ENCODE peak calls at places on chromosomes 4 and X, in nine cellular contexts. G is cardiac fibroblast, I is upper lobe of left lung, K is endodermal cell, C is smooth muscle cell of the brain vasculature, V is kidney tubule cell, E is occipital lobe, A is NCI-H1436, H is lower leg skin. N is an unnamed sample.

GRCh38 chrX:110758781-110759180 is 36.8 kb downstream of the CHRDL1 start:
- DNase-seq in G (no peak), I (no peak), K (no peak), C (no peak), V (peak), E (no peak), A (no peak), H (no peak), N (no peak)

GRCh38 chr4:88522702-88523324 is 763 bp downstream of the PYURF start:
- DNase-seq in G (peak), I (peak), K (peak), C (no peak), V (peak), E (no peak), A (no peak), H (peak), N (no peak)

GRCh38 chr4:169315530-169316306 is 45.0 kb upstream of the SH3RF1 start:
- DNase-seq in G (peak), I (no peak), K (no peak), C (peak), V (peak), E (no peak), A (peak), H (no peak), N (no peak)

GRCh38 chrX:111041018-111041462 is 55.0 kb upstream of the PAK3 start:
- DNase-seq in G (peak), I (no peak), K (no peak), C (peak), V (peak), E (no peak), A (no peak), H (no peak), N (no peak)

GRCh38 chr4:145482209-145483021 is 762 bp downstream of the SMAD1 start:
- DNase-seq in G (peak), I (peak), K (peak), C (peak), V (peak), E (peak), A (peak), H (peak), N (peak)

GRCh38 chrX:119618439-119618838 is 12.2 kb upstream of the NKRF start:
- DNase-seq in G (no peak), I (peak), K (no peak), C (no peak), V (no peak), E (no peak), A (no peak), H (no peak), N (no peak)

GRCh38 chr4:127007336-127007735 is 625.4 kb upstream of the INTU start:
- DNase-seq in G (no peak), I (no peak), K (no peak), C (no peak), V (no peak), E (no peak), A (no peak), H (no peak), N (no peak)

GRCh38 chr4:109302366-109303140 is at the start of gene COL25A1:
- DNase-seq in G (peak), I (peak), K (peak), C (no peak), V (peak), E (no peak), A (no peak), H (peak), N (peak)

GRCh38 chrX:145729635-145730034 is 88.0 kb upstream of the SLITRK2 start:
- DNase-seq in G (peak), I (no peak), K (no peak), C (no peak), V (no peak), E (peak), A (no peak), H (no peak), N (no peak)

GRCh38 chrX:40260123-40260751 is 162.5 kb upstream of the BCOR start:
- DNase-seq in G (peak), I (peak), K (no peak), C (no peak), V (no peak), E (no peak), A (no peak), H (no peak), N (no peak)

GRCh38 chr4:41799126-41799525 is 50.6 kb upstream of the PHOX2B start:
- DNase-seq in G (no peak), I (no peak), K (no peak), C (no peak), V (peak), E (no peak), A (no peak), H (no peak), N (no peak)